ENCODE peak calls at places on chromosomes 4 and X, in five cellular contexts. K, U, A, J and O are unnamed samples.

GRCh38 chr4:142696334-142697122 is 149.6 kb downstream of the INPP4B start:
- DNase-seq in K (peak; percentile 7), U (no peak), A (no peak), J (no peak), O (no peak)

GRCh38 chrX:38578152-38578551 is 16.8 kb downstream of the TSPAN7 start:
- DNase-seq in K (no peak), U (no peak), A (no peak), J (no peak), O (no peak)

GRCh38 chrX:71667328-71668247 is at the start of gene LOC101059915:
- DNase-seq in K (no peak), U (no peak), A (no peak), J (no peak), O (no peak)

GRCh38 chr4:98166025-98166730 is 22.9 kb upstream of the STPG2 start:
- DNase-seq in K (no peak), U (peak; percentile 34), A (no peak), J (no peak), O (no peak)

GRCh38 chrX:130287071-130287770 is 18.5 kb upstream of the ZNF280C start:
- DNase-seq in K (no peak), U (no peak), A (no peak), J (no peak), O (no peak)

GRCh38 chrX:19990225-19990518 is 689 bp downstream of the BCLAF3 start:
- DNase-seq in K (peak; percentile 19), U (no peak), A (peak; percentile 13), J (no peak), O (no peak)

GRCh38 chrX:80430826-80431501 is 10.7 kb downstream of the TENT5D start:
- DNase-seq in K (no peak), U (no peak), A (no peak), J (no peak), O (no peak)

GRCh38 chr4:8286719-8287355 is 17.3 kb downstream of the HTRA3 start:
- DNase-seq in K (no peak), U (no peak), A (no peak), J (no peak), O (no peak)

GRCh38 chr4:17197070-17197469 is 298.6 kb upstream of the LDB2 start:
- DNase-seq in K (no peak), U (no peak), A (no peak), J (no peak), O (no peak)

GRCh38 chrX:45851434-45851991 is 650.8 kb upstream of the DIPK2B start:
- DNase-seq in K (no peak), U (no peak), A (peak; percentile 35), J (no peak), O (peak; percentile 35)

GRCh38 chr4:42865572-42866189 is 26.8 kb upstream of the GRXCR1 start:
- DNase-seq in K (peak; percentile 58), U (peak; percentile 48), A (peak; percentile 19), J (peak; percentile 60), O (peak; percentile 23)

GRCh38 chr4:1543561-1543960 is 137.3 kb upstream of the NKX1-1 start:
- DNase-seq in K (no peak), U (no peak), A (no peak), J (no peak), O (no peak)

GRCh38 chr4:153573881-153574807 is 108.0 kb downstream of the TMEM131L start:
- DNase-seq in K (peak; percentile 72), U (peak; percentile 87), A (peak; percentile 50), J (peak; percentile 83), O (peak; percentile 37)

GRCh38 chr4:109033993-109034392 is 268.5 kb downstream of the COL25A1 start:
- DNase-seq in K (no peak), U (no peak), A (no peak), J (no peak), O (no peak)

GRCh38 chrX:6849711-6850415 is 297.6 kb upstream of the STS start:
- DNase-seq in K (no peak), U (peak; percentile 28), A (peak; percentile 32), J (peak; percentile 21), O (no peak)

GRCh38 chrX:150772150-150772970 is 79.2 kb downstream of the MTMR1 start:
- DNase-seq in K (peak; percentile 61), U (peak; percentile 50), A (peak; percentile 79), J (peak; percentile 43), O (peak; percentile 51)

GRCh38 chr4:56530269-56531148 is 24.9 kb downstream of the ARL9 start:
- DNase-seq in K (peak; percentile 75), U (peak; percentile 82), A (peak; percentile 95), J (peak; percentile 85), O (peak; percentile 67)

GRCh38 chr4:127844605-127845116 is 36.0 kb upstream of the PLK4 start:
- DNase-seq in K (no peak), U (no peak), A (no peak), J (no peak), O (no peak)

GRCh38 chrX:9785944-9786741 is at the start of gene SHROOM2:
- DNase-seq in K (no peak), U (no peak), A (no peak), J (no peak), O (no peak)

GRCh38 chr4:170652571-170652970 is 562.8 kb upstream of the AADAT start:
- DNase-seq in K (no peak), U (no peak), A (no peak), J (no peak), O (no peak)

GRCh38 chr4:165009493-165010227 is 22.1 kb upstream of the TRIM60 start:
- DNase-seq in K (no peak), U (no peak), A (no peak), J (no peak), O (no peak)